ENCODE peak calls at places on chromosome 20, in seven cellular contexts. Z is GM12878, O is endothelial cell of umbilical vein, W is A549, U is H1, S is HCT116, K is K562. N is an unnamed sample.

GRCh38 chr20:14491436-14491835 is 154.0 kb upstream of the FLRT3 start:
- DNase-seq in Z (no peak), O (no peak), W (no peak), U (no peak), S (no peak), K (no peak), N (no peak)

GRCh38 chr20:60869626-60870025 is 382.4 kb upstream of the CDH4 start:
- DNase-seq in Z (no peak), O (no peak), W (no peak), U (no peak), S (no peak), K (no peak), N (peak; percentile 9)

GRCh38 chr20:34938466-34939163 is 17.0 kb downstream of the GSS start:
- DNase-seq in Z (no peak), O (peak; percentile 81), W (no peak), U (no peak), S (no peak), K (no peak), N (peak; percentile 95)

GRCh38 chr20:51412991-51413471 is 129.5 kb downstream of the NFATC2 start:
- DNase-seq in Z (no peak), O (peak; percentile 16), W (no peak), U (no peak), S (no peak), K (no peak), N (no peak)

GRCh38 chr20:58691773-58692578 is 624 bp upstream of the NPEPL1 start:
- DNase-seq in Z (no peak), O (no peak), W (no peak), U (peak; percentile 59), S (no peak), K (no peak), N (peak; percentile 96)

GRCh38 chr20:45226287-45226686 is 5.1 kb downstream of the SEMG2 start:
- DNase-seq in Z (no peak), O (no peak), W (no peak), U (no peak), S (no peak), K (no peak), N (no peak)

GRCh38 chr20:59933296-59933848 is at the start of gene SYCP2:
- DNase-seq in Z (no peak), O (no peak), W (peak; percentile 70), U (no peak), S (no peak), K (peak; percentile 92), N (no peak)

GRCh38 chr20:4328541-4328940 is 313.2 kb upstream of the RNF24 start:
- DNase-seq in Z (no peak), O (no peak), W (no peak), U (no peak), S (no peak), K (no peak), N (no peak)

GRCh38 chr20:14142171-14142570 is 146.9 kb downstream of the MACROD2 start:
- DNase-seq in Z (peak; percentile 2), O (peak; percentile 1), W (peak; percentile 79), U (peak; percentile 58), S (peak; percentile 29), K (no peak), N (peak; percentile 37)

GRCh38 chr20:38290829-38291581 is 13.0 kb upstream of the BPI start:
- DNase-seq in Z (no peak), O (peak; percentile 33), W (peak; percentile 87), U (peak; percentile 74), S (no peak), K (peak; percentile 50), N (peak; percentile 48)

GRCh38 chr20:20465259-20465658 is 97.4 kb downstream of the INSM1 start:
- DNase-seq in Z (no peak), O (no peak), W (no peak), U (peak; percentile 64), S (no peak), K (peak; percentile 6), N (peak; percentile 28)

GRCh38 chr20:59385461-59385860 is 85.0 kb downstream of the EDN3 start:
- DNase-seq in Z (no peak), O (no peak), W (peak; percentile 44), U (peak; percentile 50), S (no peak), K (no peak), N (peak; percentile 52)

GRCh38 chr20:47038581-47039560 is 144.2 kb downstream of the EYA2 start:
- DNase-seq in Z (no peak), O (no peak), W (no peak), U (no peak), S (no peak), K (no peak), N (peak; percentile 31)

GRCh38 chr20:3515379-3516175 is 44.8 kb downstream of the ATRN start:
- DNase-seq in Z (no peak), O (no peak), W (no peak), U (no peak), S (no peak), K (no peak), N (no peak)

GRCh38 chr20:35462351-35462750 is 7.0 kb downstream of the CEP250 start:
- DNase-seq in Z (no peak), O (no peak), W (no peak), U (no peak), S (no peak), K (peak; percentile 94), N (no peak)

GRCh38 chr20:47058236-47058635 is 163.6 kb downstream of the EYA2 start:
- DNase-seq in Z (no peak), O (no peak), W (no peak), U (no peak), S (no peak), K (no peak), N (no peak)

GRCh38 chr20:3472105-3472504 is 1.3 kb downstream of the ATRN start:
- DNase-seq in Z (no peak), O (no peak), W (no peak), U (peak; percentile 8), S (no peak), K (peak; percentile 32), N (peak; percentile 34)

GRCh38 chr20:50376888-50377459 is 133.2 kb upstream of the PTPN1 start:
- DNase-seq in Z (no peak), O (no peak), W (no peak), U (no peak), S (no peak), K (no peak), N (no peak)

GRCh38 chr20:19903168-19903676 is 113.9 kb upstream of the NAA20 start:
- DNase-seq in Z (no peak), O (peak; percentile 51), W (peak; percentile 52), U (no peak), S (no peak), K (peak; percentile 12), N (peak; percentile 90)

GRCh38 chr20:48541581-48542071 is 286.2 kb downstream of the PREX1 start:
- DNase-seq in Z (peak; percentile 63), O (no peak), W (no peak), U (no peak), S (no peak), K (no peak), N (peak; percentile 29)
- TF ChIP-seq MAX in Z (no peak), O (no peak), W (no peak), U (no peak), S (no peak), K (no peak), N (no peak)

DNA sequence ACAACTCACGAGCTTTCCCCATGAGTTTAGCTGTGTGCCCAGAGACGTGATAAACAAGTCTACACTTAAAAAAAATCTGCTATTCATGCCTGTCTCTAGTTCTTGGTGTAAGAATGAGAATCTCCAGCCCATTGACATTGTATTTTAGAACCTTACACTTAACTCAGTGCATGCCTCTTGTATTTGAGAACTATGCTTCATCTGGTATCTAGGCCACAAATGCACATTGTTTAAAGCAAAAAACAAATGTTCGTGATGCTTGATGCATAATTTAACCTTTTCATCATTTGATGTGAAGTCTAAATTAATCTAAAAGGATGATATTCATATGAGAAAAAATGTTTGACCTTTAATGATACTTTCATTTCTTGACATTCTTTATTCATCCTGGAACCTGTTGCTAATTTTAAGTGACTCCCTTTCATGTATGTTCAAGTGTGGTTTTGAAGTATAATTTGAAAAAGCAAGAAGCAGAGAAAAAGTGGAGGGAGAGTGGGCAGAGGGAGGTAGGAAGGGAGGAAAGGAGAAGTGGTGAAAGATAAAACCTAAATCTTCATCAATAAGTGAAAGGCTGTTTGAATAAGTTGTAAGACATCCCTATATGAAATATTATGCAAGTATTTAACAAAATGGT is 116.9 kb downstream of the PFDN4 start:
- DNase-seq in Z (no peak), O (no peak), W (no peak), U (no peak), S (no peak), K (no peak), N (no peak)
- TF ChIP-seq CTCF in Z (no peak), O (no peak), W (no peak), U (no peak), S (no peak), K (no peak), N (no peak)

DNA sequence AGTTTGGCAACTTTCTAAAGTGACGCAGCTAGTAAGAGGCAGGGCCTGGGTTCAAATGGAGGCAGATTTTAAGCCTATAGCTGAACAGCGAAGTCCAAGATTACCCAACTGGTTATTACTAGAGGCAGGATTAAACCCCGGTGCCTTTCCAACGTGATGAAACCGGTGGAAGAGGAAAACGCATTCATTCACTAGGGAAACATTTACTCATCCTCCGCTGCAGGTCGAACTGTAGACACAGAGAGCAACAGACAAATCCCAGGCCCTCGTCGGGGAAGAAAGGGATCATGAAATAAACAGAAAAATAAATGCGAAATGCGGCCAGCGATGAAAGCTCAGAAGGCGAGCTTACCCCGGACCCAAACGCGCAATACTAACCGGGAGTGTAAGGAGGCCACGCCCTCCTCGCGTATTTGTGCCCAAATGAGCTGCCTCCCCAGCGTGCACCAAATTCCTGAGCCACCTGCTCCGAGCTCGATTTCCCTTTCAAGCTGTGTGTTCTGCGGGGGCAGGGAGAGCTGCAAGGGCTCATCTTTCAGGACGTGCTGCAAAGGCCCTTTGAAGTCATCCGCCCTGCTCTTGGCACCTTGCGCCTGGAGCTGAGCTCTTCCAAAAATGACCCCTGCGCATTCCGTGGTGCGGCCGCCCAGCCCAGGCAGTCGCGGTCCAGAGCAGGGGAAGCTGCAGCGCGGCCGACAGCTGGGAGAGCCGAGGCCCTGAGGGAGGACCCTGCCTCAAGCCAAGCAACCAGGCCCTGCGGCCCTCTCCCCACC is 46.9 kb downstream of the PDYN start:
- DNase-seq in Z (no peak), O (no peak), W (no peak), U (peak; percentile 84), S (no peak), K (no peak), N (peak; percentile 76)
- H3K4me3 ChIP-seq in Z (no peak overlapping the region), O (no peak overlapping the region), W (no peak overlapping the region), U (peak overlapping the region; percentile 35), S (no peak overlapping the region), K (no peak overlapping the region), N (no peak overlapping the region)

DNA sequence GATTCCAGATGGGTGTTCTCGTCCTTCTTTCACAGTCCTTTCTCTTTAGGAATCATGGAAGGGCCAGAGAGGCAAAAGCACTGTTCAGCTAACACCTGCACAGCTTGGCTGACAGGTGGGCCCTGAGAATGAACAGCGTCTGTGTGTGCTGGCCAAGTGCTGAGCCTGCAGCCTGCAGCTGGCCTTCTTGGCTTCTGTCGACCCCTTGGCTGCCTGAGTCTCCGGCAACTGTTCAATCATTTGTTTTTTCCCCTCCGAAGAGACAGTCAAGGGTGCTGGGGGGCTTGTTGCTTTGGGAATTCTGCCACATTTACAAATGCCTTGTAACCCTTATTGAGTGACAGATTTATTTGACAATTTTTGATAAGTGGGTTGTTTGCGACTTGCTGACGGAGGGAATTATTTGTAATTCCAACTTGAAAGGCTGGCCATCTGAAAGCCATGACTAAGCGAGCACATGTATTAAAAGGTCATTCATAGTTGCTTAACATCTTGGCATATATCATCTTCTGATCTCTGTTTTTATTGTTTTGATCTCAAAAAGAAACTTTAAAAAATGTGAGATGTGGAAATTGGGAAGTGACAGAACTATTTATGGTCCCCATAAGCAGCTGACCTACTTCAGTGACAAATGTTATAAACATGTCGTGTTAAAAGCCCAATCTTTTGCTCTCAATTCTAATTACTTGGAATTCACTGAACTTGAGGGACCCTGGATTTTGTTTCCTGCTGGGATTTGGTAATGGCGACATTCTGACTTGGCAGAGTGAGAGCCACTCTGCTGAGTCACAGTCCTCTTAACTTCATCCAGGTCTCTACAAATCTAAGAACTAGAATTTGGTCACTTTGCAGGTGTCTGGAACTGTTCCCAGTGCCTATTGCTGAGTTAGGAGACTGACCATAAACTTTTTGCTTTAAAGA is 41.9 kb upstream of the FERMT1 start:
- DNase-seq in Z (no peak), O (no peak), W (no peak), U (no peak), S (peak; percentile 15), K (no peak), N (no peak)
- TF ChIP-seq MAX in Z (no peak), O (no peak), W (no peak), U (no peak), S (no peak), K (no peak), N (no peak)